ENCODE peak calls at places on chromosomes 13 and 19, in seven cellular contexts. Z is MM.1S; R is fibroblast of lung; K is CD8-positive, alpha-beta memory T cell; L is DND-41; Y is neural progenitor cell; U is aorta. O is an unnamed sample.

GRCh38 chr19:18114483-18114882 is 16.9 kb downstream of the MAST3 start:
- DNase-seq in Z (no peak), R (no peak), K (no peak), L (no peak), Y (no peak), U (no peak), O (no peak)

GRCh38 chr13:53189162-53189561 is 160.5 kb downstream of the OLFM4 start:
- DNase-seq in Z (no peak), R (no peak), K (no peak), L (no peak), Y (no peak), U (no peak), O (no peak)

GRCh38 chr19:51525731-51526130 is 5.7 kb downstream of the SIGLEC6 start:
- DNase-seq in Z (no peak), R (no peak), K (no peak), L (no peak), Y (no peak), U (no peak), O (no peak)

GRCh38 chr13:112729408-112729807 is 39.6 kb downstream of the ATP11A start:
- DNase-seq in Z (no peak), R (no peak), K (no peak), L (no peak), Y (no peak), U (no peak), O (peak; percentile 81)

GRCh38 chr13:33184530-33184929 is 101.0 kb downstream of the STARD13 start:
- DNase-seq in Z (no peak), R (no peak), K (no peak), L (no peak), Y (no peak), U (no peak), O (no peak)

GRCh38 chr13:109226631-109227030 is 559.8 kb downstream of the IRS2 start:
- DNase-seq in Z (no peak), R (no peak), K (no peak), L (no peak), Y (no peak), U (no peak), O (no peak)

GRCh38 chr13:80382576-80382975 is 41.6 kb upstream of the SPRY2 start:
- DNase-seq in Z (no peak), R (no peak), K (no peak), L (no peak), Y (no peak), U (no peak), O (no peak)

GRCh38 chr19:49456351-49456750 is 3.3 kb downstream of the ALDH16A1 start:
- DNase-seq in Z (no peak), R (no peak), K (no peak), L (no peak), Y (no peak), U (no peak), O (no peak)

GRCh38 chr19:38395381-38396127 is 7.1 kb downstream of the SPRED3 start:
- DNase-seq in Z (no peak), R (no peak), K (peak; percentile 53), L (no peak), Y (peak; percentile 1), U (no peak), O (no peak)

GRCh38 chr13:40595693-40596092 is 70.7 kb downstream of the FOXO1 start:
- DNase-seq in Z (no peak), R (peak; percentile 12), K (no peak), L (no peak), Y (no peak), U (no peak), O (no peak)

GRCh38 chr19:41328157-41328817 is 18.3 kb downstream of the CCDC97 start:
- DNase-seq in Z (peak; percentile 36), R (peak; percentile 34), K (no peak), L (no peak), Y (no peak), U (no peak), O (no peak)

GRCh38 chr19:33299061-33299665 is 3.2 kb downstream of the CEBPA start:
- DNase-seq in Z (no peak), R (no peak), K (no peak), L (no peak), Y (peak; percentile 46), U (no peak), O (no peak)

GRCh38 chr13:111967572-111968201 is 99.3 kb upstream of the SOX1 start:
- DNase-seq in Z (no peak), R (no peak), K (no peak), L (no peak), Y (no peak), U (no peak), O (no peak)

GRCh38 chr13:26881154-26881553 is 120.6 kb upstream of the GPR12 start:
- DNase-seq in Z (no peak), R (peak; percentile 2), K (no peak), L (no peak), Y (no peak), U (no peak), O (no peak)

GRCh38 chr19:10510301-10510802 is 6.9 kb downstream of the S1PR5 start:
- DNase-seq in Z (peak; percentile 48), R (no peak), K (peak; percentile 60), L (peak; percentile 47), Y (peak; percentile 64), U (peak; percentile 71), O (no peak)

GRCh38 chr13:112956516-112957294 is 12.3 kb upstream of the MCF2L start:
- DNase-seq in Z (no peak), R (peak; percentile 24), K (no peak), L (no peak), Y (peak; percentile 81), U (no peak), O (no peak)

GRCh38 chr19:51462276-51462675 is 4.0 kb upstream of the SIGLEC8 start:
- DNase-seq in Z (no peak), R (no peak), K (no peak), L (no peak), Y (no peak), U (no peak), O (no peak)

GRCh38 chr19:5850743-5851293 is 431 bp downstream of the FUT3 start:
- DNase-seq in Z (no peak), R (peak; percentile 71), K (no peak), L (no peak), Y (no peak), U (no peak), O (no peak)

GRCh38 chr19:2988568-2988967 is 11.2 kb downstream of the TLE6 start:
- DNase-seq in Z (no peak), R (no peak), K (no peak), L (no peak), Y (no peak), U (no peak), O (no peak)

GRCh38 chr19:54459282-54460229 is 4.0 kb downstream of the LENG9 start:
- DNase-seq in Z (no peak), R (no peak), K (no peak), L (no peak), Y (no peak), U (peak; percentile 64), O (no peak)

GRCh38 chr13:36530050-36530789 is 97.9 kb downstream of the CCNA1 start:
- DNase-seq in Z (no peak), R (no peak), K (no peak), L (no peak), Y (peak; percentile 29), U (no peak), O (no peak)

GRCh38 chr19:36963262-36963661 is 47.1 kb downstream of the ZNF568 start:
- DNase-seq in Z (no peak), R (peak; percentile 45), K (no peak), L (no peak), Y (no peak), U (no peak), O (no peak)

GRCh38 chr19:2363419-2363818 is 3.4 kb downstream of the TMPRSS9 start:
- DNase-seq in Z (no peak), R (no peak), K (no peak), L (no peak), Y (peak; percentile 38), U (no peak), O (no peak)

GRCh38 chr19:38550376-38550775 is 67.4 kb downstream of the MAP4K1 start:
- DNase-seq in Z (no peak), R (no peak), K (no peak), L (no peak), Y (no peak), U (no peak), O (no peak)

GRCh38 chr19:35397064-35397463 is 26.2 kb downstream of the GPR42 start:
- DNase-seq in Z (no peak), R (no peak), K (no peak), L (no peak), Y (no peak), U (no peak), O (no peak)

GRCh38 chr19:49916839-49917733 is 11.9 kb upstream of the ATF5 start:
- DNase-seq in Z (no peak), R (no peak), K (no peak), L (no peak), Y (peak; percentile 49), U (no peak), O (no peak)

GRCh38 chr19:55454787-55455243 is 6.6 kb downstream of the ISOC2 start:
- DNase-seq in Z (no peak), R (peak; percentile 25), K (no peak), L (peak; percentile 58), Y (peak; percentile 71), U (no peak), O (no peak)

GRCh38 chr13:51453959-51454703 is 1.3 kb upstream of the INTS6 start:
- DNase-seq in Z (peak; percentile 7), R (no peak), K (no peak), L (peak; percentile 19), Y (peak; percentile 35), U (peak; percentile 73), O (no peak)

GRCh38 chr13:30696278-30697176 is 38.8 kb upstream of the ALOX5AP start:
- DNase-seq in Z (peak; percentile 55), R (no peak), K (no peak), L (peak; percentile 50), Y (no peak), U (no peak), O (peak; percentile 46)

GRCh38 chr19:24159707-24160106 is 72.7 kb downstream of the ZNF254 start:
- DNase-seq in Z (no peak), R (peak; percentile 3), K (no peak), L (no peak), Y (no peak), U (no peak), O (no peak)
- H3K9me3 ChIP-seq in Z (no peaks in the 10 kb centered on the region), R (no peaks in the 10 kb centered on the region), K (peaks cover 20% of the 10 kb centered on the region), L (peaks cover 21% of the 10 kb centered on the region), Y (peaks cover 7% of the 10 kb centered on the region), U (peaks cover 19% of the 10 kb centered on the region), O (no peaks in the 10 kb centered on the region)

DNA sequence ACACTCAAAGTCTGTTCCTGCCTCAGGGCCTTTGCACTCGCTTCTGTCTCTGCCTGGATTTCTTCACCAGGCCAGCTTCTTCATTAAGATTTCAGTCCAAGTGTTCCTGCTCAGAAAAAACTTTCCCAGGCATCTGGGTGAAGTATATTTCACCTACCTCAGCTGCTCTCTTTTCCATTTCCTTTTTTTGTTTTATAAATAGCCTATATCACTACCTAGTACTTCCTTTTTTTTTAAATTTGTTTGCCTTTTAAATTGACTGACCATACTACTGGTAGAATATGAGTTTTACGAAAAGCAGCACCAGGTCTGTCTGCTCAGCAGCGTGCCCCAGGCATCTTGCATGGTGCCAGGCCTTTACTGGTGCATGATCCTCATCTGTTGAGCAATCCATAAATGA is 1064.4 kb downstream of the UQCRFS1 start:
- DNase-seq in Z (no peak), R (no peak), K (no peak), L (no peak), Y (no peak), U (no peak), O (no peak)
- H3K9me3 ChIP-seq in Z (no peaks in the 10 kb centered on the region), R (no peaks in the 10 kb centered on the region), K (no peaks in the 10 kb centered on the region), L (no peaks in the 10 kb centered on the region), Y (no peaks in the 10 kb centered on the region), U (no peaks in the 10 kb centered on the region), O (no peaks in the 10 kb centered on the region)

GRCh38 chr19:6999938-7000732 is 21.1 kb downstream of the MBD3L2B start:
- DNase-seq in Z (no peak), R (no peak), K (no peak), L (no peak), Y (no peak), U (no peak), O (no peak)
- H3K9me3 ChIP-seq in Z (no peaks in the 10 kb centered on the region), R (no peaks in the 10 kb centered on the region), K (no peaks in the 10 kb centered on the region), L (no peaks in the 10 kb centered on the region), Y (peaks cover 8% of the 10 kb centered on the region), U (no peaks in the 10 kb centered on the region), O (no peaks in the 10 kb centered on the region)

GRCh38 chr19:56958428-56958827 is 117.9 kb upstream of the PEG3 start:
- DNase-seq in Z (no peak), R (no peak), K (no peak), L (no peak), Y (no peak), U (no peak), O (no peak)
- H3K9me3 ChIP-seq in Z (no peaks in the 10 kb centered on the region), R (no peaks in the 10 kb centered on the region), K (no peaks in the 10 kb centered on the region), L (no peaks in the 10 kb centered on the region), Y (peaks cover 5% of the 10 kb centered on the region), U (peaks cover 5% of the 10 kb centered on the region), O (no peaks in the 10 kb centered on the region)

O was measured in gastrocnemius medialis.